ENCODE peak calls at places on chromosomes 7 and 10, in six cellular contexts. U is transverse colon, V is suprapubic skin, Q is psoas muscle, A is tibial nerve, P is A673. I is an unnamed sample. For H3K4me1, the result is how much of the 10 kb centered on the place peaks cover.

GRCh38 chr10:1057106-1057657 is 997 bp downstream of the WDR37 start:
- DNase-seq in P (no peak), U (no peak), V (no peak), Q (no peak), A (no peak), I (no peak)

GRCh38 chr7:133481676-133482075 is 228.8 kb downstream of the EXOC4 start:
- DNase-seq in U (no peak), V (no peak), Q (no peak), P (peak), A (no peak), I (no peak)

GRCh38 chr7:157871681-157872080 is 534.9 kb downstream of the DNAJB6 start:
- DNase-seq in V (no peak), Q (no peak), P (no peak), U (no peak), A (no peak), I (no peak)

GRCh38 chr7:112063974-112064373 is 142.2 kb downstream of the DOCK4 start:
- DNase-seq in P (no peak), V (no peak), Q (no peak), U (no peak), A (no peak), I (no peak)

GRCh38 chr10:26640391-26640790 is 57.1 kb upstream of the PDSS1 start:
- DNase-seq in U (no peak), P (no peak), V (no peak), Q (no peak), A (no peak), I (no peak)

GRCh38 chr10:80187465-80188409 is 17.6 kb downstream of the ANXA11 start:
- DNase-seq in P (no peak), U (peak), Q (peak), V (no peak), A (no peak), I (peak)

GRCh38 chr7:94410471-94411466 is 16.1 kb downstream of the COL1A2 start:
- DNase-seq in P (no peak), V (no peak), Q (no peak), A (no peak), U (no peak), I (no peak)

GRCh38 chr10:122348512-122348911 is 26.0 kb upstream of the PLEKHA1 start:
- DNase-seq in U (no peak), P (no peak), Q (no peak), A (no peak), V (no peak), I (no peak)

GRCh38 chr10:21041763-21042458 is 144.8 kb upstream of the NEBL start:
- DNase-seq in Q (no peak), P (no peak), U (no peak), A (no peak), V (no peak), I (no peak)

GRCh38 chr10:70906953-70907618 is 18.7 kb upstream of the PCBD1 start:
- DNase-seq in A (no peak), U (peak), Q (no peak), P (no peak), V (no peak), I (no peak)

GRCh38 chr7:1331576-1332467 is 99.2 kb downstream of the UNCX start:
- DNase-seq in U (no peak), P (peak), Q (peak), V (no peak), A (no peak), I (no peak)

GRCh38 chr10:49161411-49161997 is 26.7 kb downstream of the TMEM273 start:
- DNase-seq in V (no peak), Q (no peak), P (peak), A (no peak), U (no peak), I (no peak)

GRCh38 chr7:101743241-101743994 is 74.0 kb upstream of the CUX1 start:
- DNase-seq in P (peak), U (peak), Q (peak), A (peak), V (no peak), I (peak)

GRCh38 chr10:5293691-5294550 is 70.8 kb upstream of the UCN3 start:
- DNase-seq in P (peak), V (no peak), A (peak), U (peak), Q (peak), I (peak)

GRCh38 chr10:5413012-5413938 is 918 bp downstream of the NET1 start:
- DNase-seq in V (no peak), P (peak), U (no peak), Q (no peak), A (no peak), I (no peak)

GRCh38 chr7:22885824-22886255 is 63.2 kb upstream of the TOMM7 start:
- DNase-seq in V (no peak), U (no peak), A (no peak), P (peak), Q (no peak), I (no peak)

GRCh38 chr10:122333037-122333436 is 41.5 kb upstream of the PLEKHA1 start:
- DNase-seq in A (no peak), V (no peak), P (no peak), U (no peak), Q (no peak), I (no peak)

GRCh38 chr7:25846722-25847121 is 305.3 kb upstream of the NFE2L3 start:
- DNase-seq in Q (peak), V (peak), A (peak), U (peak), P (no peak), I (peak)

GRCh38 chr7:108455833-108456677 is at the start of gene NRCAM:
- DNase-seq in U (peak), P (peak), A (no peak), Q (peak), V (no peak), I (peak)

GRCh38 chr7:73612598-73613269 is 11.6 kb downstream of the MLXIPL start:
- DNase-seq in V (no peak), A (no peak), Q (no peak), P (peak), U (peak), I (peak)

GRCh38 chr7:115724400-115725056 is 306.0 kb downstream of the TFEC start:
- DNase-seq in P (peak), V (no peak), U (peak), A (no peak), Q (no peak), I (no peak)

GRCh38 chr10:31596765-31597164 is 277.7 kb downstream of the ZEB1 start:
- DNase-seq in Q (no peak), U (no peak), A (no peak), V (no peak), P (no peak), I (no peak)

GRCh38 chr10:43282881-43283280 is 16.0 kb upstream of the RASGEF1A start:
- DNase-seq in U (no peak), A (no peak), Q (no peak), P (peak), V (no peak), I (no peak)

GRCh38 chr7:82325416-82325815 is 118.2 kb downstream of the CACNA2D1 start:
- DNase-seq in A (no peak), Q (no peak), U (no peak), P (no peak), V (no peak), I (no peak)

GRCh38 chr7:20598479-20599419 is 16.7 kb upstream of the ABCB5 start:
- DNase-seq in U (no peak), A (peak), V (no peak), Q (no peak), P (peak), I (no peak)

GRCh38 chr7:73887762-73888161 is 26.8 kb downstream of the TMEM270 start:
- DNase-seq in A (no peak), U (no peak), Q (no peak), V (no peak), P (no peak), I (no peak)

GRCh38 chr7:12436896-12437535 is 33.4 kb upstream of the VWDE start:
- DNase-seq in V (no peak), U (no peak), P (peak), A (no peak), Q (no peak), I (no peak)

GRCh38 chr7:30914611-30915601 is 3.3 kb downstream of the AQP1 start:
- DNase-seq in P (no peak), Q (peak), V (no peak), A (no peak), U (no peak), I (no peak)

GRCh38 chr7:4766666-4767530 is 8.5 kb upstream of the AP5Z1 start:
- DNase-seq in V (no peak), A (no peak), Q (no peak), P (no peak), U (peak), I (no peak)
- H3K4me1 ChIP-seq in V (under half), A (under half), Q (under half), P (under half), U (under half), I (under half)

GRCh38 chr7:131104611-131105293 is 222.9 kb upstream of the MKLN1 start:
- DNase-seq in Q (no peak), V (no peak), A (no peak), P (no peak), U (no peak), I (no peak)

GRCh38 chr7:131106681-131107342 is 220.9 kb upstream of the MKLN1 start:
- DNase-seq in U (peak), Q (peak), A (peak), V (peak), P (peak), I (peak)

GRCh38 chr7:131105294-131105802 is 222.3 kb upstream of the MKLN1 start:
- DNase-seq in A (peak), V (peak), Q (no peak), P (no peak), U (no peak), I (peak)

GRCh38 chr7:131107343-131108211 is 220.1 kb upstream of the MKLN1 start:
- DNase-seq in V (peak), U (peak), Q (peak), P (peak), A (peak), I (peak)

DNA sequence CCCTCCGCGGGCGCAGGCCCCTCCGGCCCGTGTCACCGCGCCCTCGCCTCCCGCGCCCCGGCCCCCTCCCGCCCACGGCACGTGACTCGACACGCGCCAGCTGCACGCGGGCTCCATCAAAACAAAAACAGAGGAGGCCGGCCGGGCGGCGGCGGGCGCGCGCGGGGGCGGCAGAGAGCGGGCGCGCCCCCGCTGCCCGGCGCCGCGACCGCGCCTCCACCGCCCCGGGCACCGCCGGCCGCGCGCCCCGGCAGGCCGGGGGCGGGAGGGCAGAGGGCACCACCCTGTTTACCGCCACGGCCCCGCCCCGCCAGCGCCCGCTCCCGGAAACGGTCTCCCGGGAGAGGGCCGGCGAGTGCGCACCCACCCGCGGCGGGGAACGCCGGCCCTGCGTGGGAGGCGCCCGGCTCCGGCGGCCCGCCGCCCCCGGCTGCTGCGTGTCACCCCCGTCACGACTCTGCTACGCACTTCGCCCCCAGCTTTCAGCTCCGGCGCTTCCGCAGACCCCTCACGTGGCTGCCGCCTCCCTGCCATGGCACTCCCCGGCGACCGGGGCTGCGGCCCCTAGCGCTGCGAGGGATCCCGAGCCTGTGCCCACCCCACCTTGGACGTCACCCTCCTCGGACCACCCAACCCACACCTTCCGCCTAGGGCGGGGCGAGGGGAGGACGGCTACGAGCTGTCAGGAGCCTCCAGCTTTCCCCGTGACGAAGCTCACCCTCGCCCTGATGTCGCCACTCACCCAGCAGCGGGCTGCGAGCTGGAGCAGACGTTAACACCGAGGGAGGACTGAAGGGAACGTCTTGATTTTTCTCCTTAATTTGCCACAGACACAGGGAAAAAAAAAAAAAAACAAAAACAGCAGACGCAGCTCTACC is 221.6 kb upstream of the MKLN1 start:
- DNase-seq in Q (peak), U (peak), A (peak), V (peak), P (peak), I (peak)
- H3K4me1 ChIP-seq in Q (under half), U (under half), A (under half), V (half or more), P (under half), I (under half)

GRCh38 chr10:101289541-101289940 is 60.3 kb upstream of the LBX1 start:
- DNase-seq in Q (no peak), V (no peak), P (no peak), A (no peak), U (no peak), I (no peak)
- H3K4me1 ChIP-seq in Q (under half), V (under half), P (under half), A (under half), U (under half), I (under half)

GRCh38 chr7:100481466-100481865 is 2.3 kb upstream of the NYAP1 start:
- DNase-seq in V (no peak), U (no peak), A (no peak), Q (no peak), P (no peak), I (no peak)

GRCh38 chr7:100483728-100484635 is at the start of gene NYAP1:
- DNase-seq in V (no peak), Q (no peak), P (peak), A (peak), U (peak), I (peak)

GRCh38 chr7:100484636-100485114 is 948 bp downstream of the NYAP1 start:
- DNase-seq in Q (no peak), P (no peak), V (no peak), U (no peak), A (no peak), I (no peak)

GRCh38 chr7:100483101-100483727 is 513 bp upstream of the NYAP1 start:
- DNase-seq in V (no peak), Q (peak), A (peak), U (peak), P (peak), I (peak)

GRCh38 chr7:100482728-100483100 is 1.0 kb upstream of the NYAP1 start:
- DNase-seq in V (no peak), P (no peak), Q (no peak), A (no peak), U (no peak), I (no peak)
- H3K4me1 ChIP-seq in V (under half), P (under half), Q (under half), A (under half), U (under half), I (under half)